ENCODE peak calls at places on chromosomes 2 and 18, in four cellular contexts. One of them, this sample, is unnamed.

GRCh38 chr2:11009176-11009575 is 97.4 kb downstream of the KCNF1 start:
- DNase-seq in sigmoid colon: no peak
- DNase-seq in HL-60: no peak
- DNase-seq in endothelial cell of umbilical vein: no peak
- DNase-seq in this sample: no peak

GRCh38 chr2:167478196-167478595 is 589.9 kb downstream of the XIRP2 start:
- DNase-seq in sigmoid colon: no peak
- DNase-seq in HL-60: no peak
- DNase-seq in endothelial cell of umbilical vein: no peak
- DNase-seq in this sample: no peak

GRCh38 chr2:180040146-180040925 is 33.2 kb upstream of the CWC22 start:
- DNase-seq in sigmoid colon: no peak
- DNase-seq in HL-60: no peak
- DNase-seq in endothelial cell of umbilical vein: no peak
- DNase-seq in this sample: no peak

GRCh38 chr2:38935568-38936172 is 46.0 kb downstream of the ARHGEF33 start:
- DNase-seq in sigmoid colon: no peak
- DNase-seq in HL-60: no peak
- DNase-seq in endothelial cell of umbilical vein: no peak
- DNase-seq in this sample: no peak

GRCh38 chr18:59453468-59453961 is 94.5 kb upstream of the LMAN1 start:
- DNase-seq in sigmoid colon: no peak
- DNase-seq in HL-60: no peak
- DNase-seq in endothelial cell of umbilical vein: no peak
- DNase-seq in this sample: no peak

GRCh38 chr2:100895402-100895801 is 75.5 kb downstream of the NPAS2 start:
- DNase-seq in sigmoid colon: peak
- DNase-seq in HL-60: no peak
- DNase-seq in endothelial cell of umbilical vein: no peak
- DNase-seq in this sample: no peak

GRCh38 chr2:16870677-16871076 is 205.0 kb upstream of the CYRIA start:
- DNase-seq in sigmoid colon: no peak
- DNase-seq in HL-60: no peak
- DNase-seq in endothelial cell of umbilical vein: no peak
- DNase-seq in this sample: no peak

GRCh38 chr2:141611143-141611571 is 519.7 kb downstream of the LRP1B start:
- DNase-seq in sigmoid colon: no peak
- DNase-seq in HL-60: no peak
- DNase-seq in endothelial cell of umbilical vein: peak
- DNase-seq in this sample: no peak

GRCh38 chr2:160940699-160941098 is 219.5 kb upstream of the TANK start:
- DNase-seq in sigmoid colon: no peak
- DNase-seq in HL-60: no peak
- DNase-seq in endothelial cell of umbilical vein: no peak
- DNase-seq in this sample: no peak

GRCh38 chr18:65017372-65017760 is 733.4 kb upstream of the CDH7 start:
- DNase-seq in sigmoid colon: no peak
- DNase-seq in HL-60: no peak
- DNase-seq in endothelial cell of umbilical vein: no peak
- DNase-seq in this sample: no peak

GRCh38 chr18:58231930-58232329 is 187.9 kb downstream of the NEDD4L start:
- DNase-seq in sigmoid colon: no peak
- DNase-seq in HL-60: no peak
- DNase-seq in endothelial cell of umbilical vein: peak
- DNase-seq in this sample: no peak

GRCh38 chr2:231041061-231041689 is 3.9 kb downstream of the C2orf72 start:
- DNase-seq in sigmoid colon: no peak
- DNase-seq in HL-60: no peak
- DNase-seq in endothelial cell of umbilical vein: no peak
- DNase-seq in this sample: no peak

GRCh38 chr2:112093216-112093615 is 38.1 kb downstream of the TMEM87B start:
- DNase-seq in sigmoid colon: no peak
- DNase-seq in HL-60: no peak
- DNase-seq in endothelial cell of umbilical vein: no peak
- DNase-seq in this sample: no peak

GRCh38 chr2:27551514-27551913 is 31.3 kb upstream of the ZNF512 start:
- DNase-seq in sigmoid colon: no peak
- DNase-seq in HL-60: no peak
- DNase-seq in endothelial cell of umbilical vein: no peak
- DNase-seq in this sample: no peak

GRCh38 chr2:64989982-64990614 is 899 bp downstream of the SLC1A4 start:
- DNase-seq in sigmoid colon: no peak
- DNase-seq in HL-60: no peak
- DNase-seq in endothelial cell of umbilical vein: peak
- DNase-seq in this sample: no peak

GRCh38 chr2:71674158-71674807 is 220.9 kb downstream of the DYSF start:
- DNase-seq in sigmoid colon: no peak
- DNase-seq in HL-60: no peak
- DNase-seq in endothelial cell of umbilical vein: no peak
- DNase-seq in this sample: no peak

GRCh38 chr18:40868110-40868858 is 1086.8 kb upstream of the PIK3C3 start:
- DNase-seq in sigmoid colon: no peak
- DNase-seq in HL-60: no peak
- DNase-seq in endothelial cell of umbilical vein: peak
- DNase-seq in this sample: no peak

GRCh38 chr2:119760876-119761275 is 1.2 kb downstream of the PTPN4 start:
- DNase-seq in sigmoid colon: no peak
- DNase-seq in HL-60: no peak
- DNase-seq in endothelial cell of umbilical vein: peak
- DNase-seq in this sample: no peak

GRCh38 chr18:31657823-31658669 is 26.3 kb downstream of the B4GALT6 start:
- DNase-seq in sigmoid colon: no peak
- DNase-seq in HL-60: no peak
- DNase-seq in endothelial cell of umbilical vein: no peak
- DNase-seq in this sample: no peak

GRCh38 chr2:179861027-179861776 is at the start of gene ZNF385B:
- DNase-seq in sigmoid colon: peak
- DNase-seq in HL-60: no peak
- DNase-seq in endothelial cell of umbilical vein: peak
- DNase-seq in this sample: no peak

GRCh38 chr2:22697054-22697453 is 687.9 kb upstream of the KLHL29 start:
- DNase-seq in sigmoid colon: no peak
- DNase-seq in HL-60: no peak
- DNase-seq in endothelial cell of umbilical vein: no peak
- DNase-seq in this sample: no peak

GRCh38 chr2:8617048-8617447 is 64.8 kb upstream of the ID2 start:
- DNase-seq in sigmoid colon: no peak
- DNase-seq in HL-60: no peak
- DNase-seq in endothelial cell of umbilical vein: no peak
- DNase-seq in this sample: no peak

GRCh38 chr18:39421319-39421718 is 1855.7 kb upstream of the CELF4 start:
- DNase-seq in sigmoid colon: no peak
- DNase-seq in HL-60: no peak
- DNase-seq in endothelial cell of umbilical vein: no peak
- DNase-seq in this sample: no peak

GRCh38 chr18:39419315-39419714 is 1853.7 kb upstream of the CELF4 start:
- DNase-seq in sigmoid colon: no peak
- DNase-seq in HL-60: no peak
- DNase-seq in endothelial cell of umbilical vein: no peak
- DNase-seq in this sample: no peak

GRCh38 chr18:39425172-39425571 is 1859.6 kb upstream of the CELF4 start:
- DNase-seq in sigmoid colon: no peak
- DNase-seq in HL-60: no peak
- DNase-seq in endothelial cell of umbilical vein: no peak
- DNase-seq in this sample: no peak

DNA sequence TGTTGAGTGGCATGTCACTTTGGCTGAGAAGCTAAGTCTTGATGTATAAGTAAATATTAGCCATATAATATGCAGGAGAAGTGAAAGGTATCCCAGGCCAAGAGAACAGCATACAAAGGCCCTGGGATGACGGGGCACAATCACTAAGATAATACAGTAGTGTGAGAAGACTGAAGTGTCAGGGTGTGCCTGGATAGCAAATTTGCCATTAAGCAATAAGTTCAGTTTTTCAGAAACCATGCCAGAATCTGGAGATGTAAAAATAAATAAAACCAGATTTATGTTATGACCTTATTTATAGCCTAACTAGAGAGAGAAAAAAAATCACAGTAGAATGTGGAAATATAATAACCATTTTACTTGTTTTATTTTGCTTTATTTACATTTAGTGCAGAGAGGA is 1858.7 kb upstream of the CELF4 start:
- DNase-seq in sigmoid colon: no peak
- DNase-seq in HL-60: no peak
- DNase-seq in endothelial cell of umbilical vein: no peak
- DNase-seq in this sample: no peak
- TF ChIP-seq POLR2AphosphoS5 in sigmoid colon: no peak
- TF ChIP-seq POLR2AphosphoS5 in HL-60: no peak
- TF ChIP-seq POLR2AphosphoS5 in endothelial cell of umbilical vein: no peak
- TF ChIP-seq POLR2AphosphoS5 in this sample: no peak

GRCh38 chr2:199455533-199456382 is 2.0 kb downstream of the SATB2 start:
- DNase-seq in sigmoid colon: peak
- DNase-seq in HL-60: peak
- DNase-seq in endothelial cell of umbilical vein: no peak
- DNase-seq in this sample: no peak
- TF ChIP-seq POLR2AphosphoS5 in sigmoid colon: no peak
- TF ChIP-seq POLR2AphosphoS5 in HL-60: peak
- TF ChIP-seq POLR2AphosphoS5 in endothelial cell of umbilical vein: no peak
- TF ChIP-seq POLR2AphosphoS5 in this sample: no peak

DNA sequence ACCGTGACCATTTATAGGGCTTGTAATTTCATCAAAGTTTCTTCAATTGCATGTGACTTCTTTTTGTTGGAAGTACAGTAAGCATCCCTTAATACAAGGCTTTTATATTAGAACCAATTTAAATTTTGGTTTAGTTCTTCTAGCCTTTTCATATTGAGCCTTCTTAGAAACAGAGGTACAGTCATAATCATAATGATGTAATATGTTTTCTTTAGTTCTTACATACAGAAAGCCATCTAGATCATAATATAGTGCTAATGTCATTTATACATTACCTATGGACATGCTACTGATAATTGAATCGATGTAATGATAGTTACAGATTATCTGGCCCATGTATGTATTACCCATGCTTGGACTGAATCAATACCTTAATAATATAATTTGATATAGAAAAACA is 109.9 kb upstream of the OTX1 start:
- DNase-seq in sigmoid colon: no peak
- DNase-seq in HL-60: no peak
- DNase-seq in endothelial cell of umbilical vein: no peak
- DNase-seq in this sample: no peak
- TF ChIP-seq POLR2AphosphoS5 in sigmoid colon: no peak
- TF ChIP-seq POLR2AphosphoS5 in HL-60: no peak
- TF ChIP-seq POLR2AphosphoS5 in endothelial cell of umbilical vein: no peak
- TF ChIP-seq POLR2AphosphoS5 in this sample: no peak

GRCh38 chr2:66536290-66536673 is 101.4 kb downstream of the MEIS1 start:
- DNase-seq in sigmoid colon: no peak
- DNase-seq in HL-60: no peak
- DNase-seq in endothelial cell of umbilical vein: no peak
- DNase-seq in this sample: no peak

GRCh38 chr2:66534461-66534860 is 99.5 kb downstream of the MEIS1 start:
- DNase-seq in sigmoid colon: no peak
- DNase-seq in HL-60: no peak
- DNase-seq in endothelial cell of umbilical vein: no peak
- DNase-seq in this sample: no peak

GRCh38 chr2:66531156-66531555 is 96.2 kb downstream of the MEIS1 start:
- DNase-seq in sigmoid colon: no peak
- DNase-seq in HL-60: no peak
- DNase-seq in endothelial cell of umbilical vein: no peak
- DNase-seq in this sample: no peak

GRCh38 chr2:66535574-66536289 is 100.8 kb downstream of the MEIS1 start:
- DNase-seq in sigmoid colon: no peak
- DNase-seq in HL-60: no peak
- DNase-seq in endothelial cell of umbilical vein: no peak
- DNase-seq in this sample: no peak

GRCh38 chr2:66532972-66533868 is 98.3 kb downstream of the MEIS1 start:
- DNase-seq in sigmoid colon: no peak
- DNase-seq in HL-60: no peak
- DNase-seq in endothelial cell of umbilical vein: no peak
- DNase-seq in this sample: no peak
- TF ChIP-seq POLR2AphosphoS5 in sigmoid colon: no peak
- TF ChIP-seq POLR2AphosphoS5 in HL-60: no peak
- TF ChIP-seq POLR2AphosphoS5 in endothelial cell of umbilical vein: no peak
- TF ChIP-seq POLR2AphosphoS5 in this sample: no peak

GRCh38 chr2:128092656-128093055 is 1.7 kb downstream of the UGGT1 start:
- DNase-seq in sigmoid colon: no peak
- DNase-seq in HL-60: no peak
- DNase-seq in endothelial cell of umbilical vein: no peak
- DNase-seq in this sample: no peak
- TF ChIP-seq POLR2AphosphoS5 in sigmoid colon: no peak
- TF ChIP-seq POLR2AphosphoS5 in HL-60: no peak
- TF ChIP-seq POLR2AphosphoS5 in endothelial cell of umbilical vein: no peak
- TF ChIP-seq POLR2AphosphoS5 in this sample: no peak

DNA sequence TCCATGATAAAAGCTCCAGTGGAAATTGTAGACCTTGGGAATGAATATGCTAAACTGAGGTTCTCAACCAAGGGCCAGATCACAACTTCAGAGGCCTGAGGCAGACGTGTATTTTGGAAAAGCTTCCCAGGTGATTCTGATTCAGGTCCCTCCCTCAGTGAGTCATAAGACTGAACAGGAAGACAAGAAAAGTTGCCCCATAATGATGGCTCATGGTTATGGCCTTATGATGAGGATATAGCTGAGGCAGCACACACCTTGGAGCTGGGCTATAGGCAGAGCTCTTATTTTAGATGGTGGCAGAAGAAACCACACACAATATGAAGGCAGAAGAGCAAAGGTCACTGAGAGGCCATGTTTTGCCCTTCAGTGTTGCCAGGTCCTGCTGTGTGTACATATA is 9.6 kb downstream of the ANTXR1 start:
- DNase-seq in sigmoid colon: no peak
- DNase-seq in HL-60: no peak
- DNase-seq in endothelial cell of umbilical vein: no peak
- DNase-seq in this sample: no peak
- TF ChIP-seq POLR2AphosphoS5 in sigmoid colon: no peak
- TF ChIP-seq POLR2AphosphoS5 in HL-60: no peak
- TF ChIP-seq POLR2AphosphoS5 in endothelial cell of umbilical vein: no peak
- TF ChIP-seq POLR2AphosphoS5 in this sample: no peak

This sample was measured in breast epithelium.